ENCODE peak calls at places on chromosomes 12 and 14, in six cellular contexts. I, N, R, L, E and S are unnamed samples.

GRCh38 chr12:125125271-125125670 is 60.0 kb downstream of the AACS start:
- DNase-seq in I (no peak), N (no peak), R (no peak), L (no peak), E (no peak), S (peak; percentile 36)

GRCh38 chr12:120282229-120282628 is 9.5 kb downstream of the RNU4-2 start:
- DNase-seq in I (no peak), N (no peak), R (no peak), L (no peak), E (no peak), S (no peak)

GRCh38 chr12:50597200-50598195 is 92.7 kb downstream of the DIP2B start:
- DNase-seq in I (peak; percentile 91), N (no peak), R (peak; percentile 82), L (no peak), E (peak; percentile 57), S (no peak)

GRCh38 chr12:114408415-114408814 is 2.5 kb upstream of the TBX5 start:
- DNase-seq in I (peak; percentile 32), N (no peak), R (no peak), L (no peak), E (no peak), S (no peak)

GRCh38 chr14:74538411-74539391 is 45.1 kb downstream of the ISCA2 start:
- DNase-seq in I (no peak), N (no peak), R (no peak), L (no peak), E (no peak), S (no peak)

GRCh38 chr14:84036863-84037262 is 1493.1 kb upstream of the FLRT2 start:
- DNase-seq in I (peak; percentile 67), N (no peak), R (peak; percentile 5), L (no peak), E (peak; percentile 27), S (no peak)

GRCh38 chr14:93085916-93086315 is 29.8 kb downstream of the ITPK1 start:
- DNase-seq in I (no peak), N (peak; percentile 34), R (no peak), L (no peak), E (no peak), S (no peak)

GRCh38 chr14:32564591-32564990 is 235.5 kb downstream of the AKAP6 start:
- DNase-seq in I (peak; percentile 42), N (no peak), R (peak; percentile 31), L (peak; percentile 53), E (no peak), S (peak; percentile 28)

GRCh38 chr12:34288963-34289345 is 266.7 kb downstream of the ALG10 start:
- DNase-seq in I (no peak), N (no peak), R (no peak), L (no peak), E (no peak), S (peak; percentile 0)

GRCh38 chr14:68866991-68867533 is 74.2 kb upstream of the ZFP36L1 start:
- DNase-seq in I (no peak), N (no peak), R (no peak), L (no peak), E (no peak), S (no peak)

GRCh38 chr14:102363182-102363952 is 626 bp downstream of the TECPR2 start:
- DNase-seq in I (peak; percentile 27), N (no peak), R (peak; percentile 38), L (no peak), E (peak; percentile 21), S (peak; percentile 63)

GRCh38 chr12:19085090-19085489 is 44.4 kb upstream of the PLEKHA5 start:
- DNase-seq in I (peak; percentile 30), N (no peak), R (no peak), L (no peak), E (no peak), S (no peak)

GRCh38 chr12:84508325-84508861 is 404.2 kb downstream of the SLC6A15 start:
- DNase-seq in I (peak; percentile 67), N (no peak), R (peak; percentile 12), L (peak; percentile 18), E (peak; percentile 82), S (peak; percentile 43)

GRCh38 chr12:52757449-52758176 is 19.5 kb downstream of the KRT76 start:
- DNase-seq in I (no peak), N (no peak), R (no peak), L (no peak), E (no peak), S (no peak)

GRCh38 chr12:131204416-131205311 is 251.0 kb downstream of the ADGRD1 start:
- DNase-seq in I (no peak), N (no peak), R (no peak), L (no peak), E (no peak), S (no peak)

GRCh38 chr14:101939771-101940170 is 24.6 kb upstream of the DYNC1H1 start:
- DNase-seq in I (no peak), N (no peak), R (no peak), L (no peak), E (no peak), S (no peak)

GRCh38 chr12:96383371-96383770 is 16.9 kb downstream of the CDK17 start:
- DNase-seq in I (no peak), N (no peak), R (no peak), L (no peak), E (no peak), S (no peak)

GRCh38 chr14:28412076-28412475 is 354.5 kb upstream of the FOXG1 start:
- DNase-seq in I (peak; percentile 54), N (no peak), R (no peak), L (no peak), E (no peak), S (no peak)

GRCh38 chr12:95083938-95084337 is 10.5 kb upstream of the NR2C1 start:
- DNase-seq in I (peak; percentile 85), N (peak; percentile 40), R (no peak), L (no peak), E (peak; percentile 38), S (peak; percentile 30)

GRCh38 chr12:117190210-117190781 is at the start of gene FBXO21:
- DNase-seq in I (peak; percentile 80), N (peak; percentile 94), R (peak; percentile 91), L (peak; percentile 83), E (peak; percentile 66), S (peak; percentile 96)

GRCh38 chr12:1529228-1529861 is 65.0 kb downstream of the FBXL14 start:
- DNase-seq in I (no peak), N (no peak), R (no peak), L (no peak), E (no peak), S (no peak)

GRCh38 chr12:116719661-116720060 is 18.2 kb downstream of the SPRING1 start:
- DNase-seq in I (no peak), N (peak; percentile 36), R (no peak), L (no peak), E (no peak), S (peak; percentile 52)

GRCh38 chr12:105085537-105085936 is 1.3 kb upstream of the ALDH1L2 start:
- DNase-seq in I (no peak), N (no peak), R (no peak), L (no peak), E (no peak), S (no peak)

GRCh38 chr12:9273276-9273675 is 65.1 kb upstream of the PZP start:
- DNase-seq in I (peak; percentile 44), N (no peak), R (no peak), L (no peak), E (peak; percentile 4), S (no peak)

GRCh38 chr12:12776261-12776660 is 9.2 kb upstream of the APOLD1 start:
- DNase-seq in I (peak; percentile 64), N (no peak), R (no peak), L (peak; percentile 18), E (no peak), S (peak; percentile 62)

GRCh38 chr12:171743-172705 is 41.9 kb downstream of the SLC6A12 start:
- DNase-seq in I (no peak), N (no peak), R (no peak), L (no peak), E (no peak), S (no peak)

GRCh38 chr14:75977544-75977943 is 4.3 kb downstream of the TGFB3 start:
- DNase-seq in I (no peak), N (no peak), R (no peak), L (no peak), E (no peak), S (no peak)

GRCh38 chr12:124032265-124032886 is 59.4 kb downstream of the ZNF664 start:
- DNase-seq in I (peak; percentile 83), N (peak; percentile 71), R (peak; percentile 44), L (peak; percentile 40), E (peak; percentile 58), S (peak; percentile 84)